ENCODE peak calls at places on chromosomes 4 and X, in nine cellular contexts. R, C, H, M, Q, T, U, S and Z are unnamed samples.

GRCh38 chr4:182492456-182492855 is 249.3 kb downstream of the TENM3 start:
- DNase-seq in R (no peak), C (no peak), H (no peak), M (no peak), Q (peak; percentile 76), T (no peak), U (no peak), S (peak; percentile 12), Z (peak; percentile 37)

GRCh38 chrX:41022579-41022978 is 62.7 kb upstream of the USP9X start:
- DNase-seq in R (no peak), C (no peak), H (no peak), M (no peak), Q (peak; percentile 39), T (no peak), U (no peak), S (peak; percentile 85), Z (peak; percentile 53)

GRCh38 chr4:6986781-6987565 is 56.2 kb upstream of the TADA2B start:
- DNase-seq in R (peak; percentile 95), C (peak; percentile 95), H (peak; percentile 98), M (peak; percentile 95), Q (peak; percentile 93), T (peak; percentile 60), U (peak; percentile 93), S (peak; percentile 93), Z (peak; percentile 84)

GRCh38 chrX:83934220-83934619 is 73.3 kb downstream of the CYLC1 start:
- DNase-seq in R (no peak), C (no peak), H (no peak), M (no peak), Q (no peak), T (no peak), U (no peak), S (no peak), Z (no peak)

GRCh38 chr4:98657531-98658286 is 702 bp downstream of the TSPAN5 start:
- DNase-seq in R (peak; percentile 22), C (peak; percentile 27), H (no peak), M (peak; percentile 26), Q (peak; percentile 75), T (no peak), U (peak; percentile 32), S (peak; percentile 81), Z (peak; percentile 53)

GRCh38 chr4:113882668-113883067 is 96.8 kb downstream of the ARSJ start:
- DNase-seq in R (no peak), C (no peak), H (no peak), M (no peak), Q (peak; percentile 51), T (no peak), U (no peak), S (no peak), Z (no peak)

GRCh38 chrX:15116900-15117299 is 153.0 kb downstream of the ASB9 start:
- DNase-seq in R (no peak), C (no peak), H (no peak), M (no peak), Q (no peak), T (no peak), U (no peak), S (no peak), Z (no peak)

GRCh38 chr4:156870166-156870565 is 101.4 kb downstream of the PDGFC start:
- DNase-seq in R (no peak), C (no peak), H (no peak), M (no peak), Q (peak; percentile 67), T (no peak), U (no peak), S (no peak), Z (no peak)

GRCh38 chr4:19756661-19757060 is 495.0 kb upstream of the SLIT2 start:
- DNase-seq in R (no peak), C (no peak), H (no peak), M (no peak), Q (peak; percentile 11), T (no peak), U (no peak), S (no peak), Z (no peak)

GRCh38 chr4:182874158-182874855 is 42.9 kb downstream of the DCTD start:
- DNase-seq in R (no peak), C (no peak), H (peak; percentile 9), M (no peak), Q (no peak), T (no peak), U (no peak), S (no peak), Z (no peak)

GRCh38 chr4:115315182-115315581 is 201.8 kb upstream of the NDST4 start:
- DNase-seq in R (no peak), C (no peak), H (no peak), M (no peak), Q (no peak), T (no peak), U (no peak), S (no peak), Z (no peak)

GRCh38 chr4:336893-337142 is 796 bp upstream of the ZNF141 start:
- DNase-seq in R (no peak), C (no peak), H (no peak), M (no peak), Q (no peak), T (no peak), U (no peak), S (no peak), Z (no peak)

GRCh38 chr4:7762376-7763040 is 177.2 kb downstream of the AFAP1 start:
- DNase-seq in R (no peak), C (no peak), H (no peak), M (no peak), Q (no peak), T (no peak), U (no peak), S (no peak), Z (no peak)

GRCh38 chr4:48271626-48272025 is 2.0 kb upstream of the TEC start:
- DNase-seq in R (no peak), C (no peak), H (no peak), M (no peak), Q (no peak), T (no peak), U (no peak), S (no peak), Z (no peak)

GRCh38 chr4:158122501-158122900 is 50.3 kb downstream of the GASK1B start:
- DNase-seq in R (no peak), C (no peak), H (no peak), M (no peak), Q (peak; percentile 56), T (no peak), U (no peak), S (no peak), Z (no peak)

GRCh38 chr4:158172558-158173258 is at the start of gene GASK1B:
- DNase-seq in R (no peak), C (peak; percentile 38), H (no peak), M (peak; percentile 40), Q (peak; percentile 80), T (no peak), U (no peak), S (peak; percentile 42), Z (peak; percentile 53)

GRCh38 chr4:185183622-185184281 is 20.0 kb downstream of the CFAP97 start:
- DNase-seq in R (peak; percentile 53), C (peak; percentile 66), H (peak; percentile 87), M (peak; percentile 79), Q (peak; percentile 96), T (no peak), U (peak; percentile 75), S (peak; percentile 66), Z (peak; percentile 64)

GRCh38 chr4:84878090-84878489 is 88.4 kb downstream of the WDFY3 start:
- DNase-seq in R (no peak), C (no peak), H (no peak), M (no peak), Q (peak; percentile 72), T (no peak), U (no peak), S (peak; percentile 57), Z (peak; percentile 82)

GRCh38 chrX:33892670-33893069 is 239.4 kb downstream of the FAM47A start:
- DNase-seq in R (no peak), C (no peak), H (no peak), M (no peak), Q (no peak), T (no peak), U (no peak), S (no peak), Z (no peak)

GRCh38 chrX:136856527-136856926 is 24.0 kb downstream of the RBMX start:
- DNase-seq in R (no peak), C (no peak), H (no peak), M (no peak), Q (no peak), T (peak; percentile 40), U (no peak), S (no peak), Z (no peak)

GRCh38 chr4:156962551-156962974 is 9.0 kb downstream of the PDGFC start:
- DNase-seq in R (no peak), C (peak; percentile 59), H (no peak), M (peak; percentile 59), Q (peak; percentile 95), T (no peak), U (no peak), S (no peak), Z (peak; percentile 65)

GRCh38 chr4:38310446-38311043 is 350.3 kb downstream of the PTTG2 start:
- DNase-seq in R (no peak), C (no peak), H (no peak), M (no peak), Q (no peak), T (peak; percentile 97), U (peak; percentile 75), S (no peak), Z (no peak)

DNA sequence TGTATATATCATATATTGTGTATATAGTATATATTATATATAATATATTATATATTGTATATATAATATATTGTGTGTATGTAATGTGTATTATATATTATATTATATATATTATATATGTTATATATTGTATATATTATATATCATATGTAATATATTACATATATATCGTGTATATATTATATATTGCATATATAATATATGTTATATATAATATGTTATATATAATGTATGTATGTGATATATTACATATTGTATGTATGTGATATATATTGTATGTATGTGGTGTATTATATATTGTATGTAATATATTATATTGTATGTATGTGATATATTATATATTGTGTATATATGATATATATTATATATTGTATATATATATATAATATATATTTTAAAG is 30.5 kb downstream of the RAB40A start:
- DNase-seq in R (no peak), C (no peak), H (no peak), M (no peak), Q (no peak), T (no peak), U (no peak), S (no peak), Z (no peak)
- H3K27ac ChIP-seq in R (no peak overlapping the region), C (no peak overlapping the region), H (no peak overlapping the region), M (no peak overlapping the region), Q (no peak overlapping the region), T (no peak overlapping the region), U (no peak overlapping the region), S (no peak overlapping the region), Z (no peak overlapping the region)

GRCh38 chrX:3939967-3940610 is 226.6 kb upstream of the PRKX start:
- DNase-seq in R (no peak), C (no peak), H (no peak), M (no peak), Q (peak; percentile 4), T (no peak), U (no peak), S (peak; percentile 21), Z (no peak)
- TF ChIP-seq CTCF in R (peak; percentile 29), C (no peak), H (no peak), M (no peak), Q (peak; percentile 36), T (peak; percentile 59), U (peak; percentile 29), S (peak; percentile 41), Z (peak; percentile 54)

GRCh38 chr4:174874898-174875297 is 43.3 kb upstream of the ADAM29 start:
- DNase-seq in R (no peak), C (no peak), H (no peak), M (no peak), Q (no peak), T (no peak), U (no peak), S (no peak), Z (no peak)
- H3K4me1 ChIP-seq in R (no peaks in the 10 kb centered on the region), C (no peaks in the 10 kb centered on the region), H (no peaks in the 10 kb centered on the region), M (no peaks in the 10 kb centered on the region), Q (no peaks in the 10 kb centered on the region), T (no peaks in the 10 kb centered on the region), U (no peaks in the 10 kb centered on the region), S (no peaks in the 10 kb centered on the region), Z (no peaks in the 10 kb centered on the region)

GRCh38 chr4:1355378-1355777 is 8.4 kb downstream of the UVSSA start:
- DNase-seq in R (no peak), C (no peak), H (no peak), M (no peak), Q (no peak), T (no peak), U (no peak), S (no peak), Z (no peak)
- H3K27ac ChIP-seq in R (no peak overlapping the region), C (no peak overlapping the region), H (no peak overlapping the region), M (no peak overlapping the region), Q (no peak overlapping the region), T (no peak overlapping the region), U (no peak overlapping the region), S (no peak overlapping the region), Z (no peak overlapping the region)